ENCODE peak calls at places on chromosome 16, in four cellular contexts. T is cardiac fibroblast, Q is epithelial cell of esophagus, P is OCI-LY7. N is an unnamed sample.

GRCh38 chr16:59859606-59860402 is 1125.7 kb upstream of the GOT2 start:
- DNase-seq in T (no peak), P (no peak), Q (no peak), N (no peak)

GRCh38 chr16:2142942-2143868 is 5.2 kb upstream of the RAB26 start:
- DNase-seq in P (no peak), Q (peak), T (no peak), N (no peak)

GRCh38 chr16:788399-789126 is at the start of gene CHTF18:
- DNase-seq in Q (peak), T (peak), P (peak), N (peak)

GRCh38 chr16:79163666-79164377 is 436.7 kb downstream of the MAF start:
- DNase-seq in P (no peak), T (no peak), Q (no peak), N (no peak)

GRCh38 chr16:81480856-81481821 is 36.5 kb downstream of the CMIP start:
- DNase-seq in P (peak), T (peak), Q (no peak), N (no peak)

GRCh38 chr16:59783191-59783590 is 1049.1 kb upstream of the GOT2 start:
- DNase-seq in T (no peak), P (no peak), Q (peak), N (no peak)

GRCh38 chr16:69930117-69930776 is 20.9 kb upstream of the CLEC18A start:
- DNase-seq in Q (peak), T (peak), P (peak), N (no peak)

GRCh38 chr16:27720731-27721547 is 171.0 kb downstream of the KATNIP start:
- DNase-seq in P (no peak), Q (no peak), T (no peak), N (no peak)

GRCh38 chr16:63625141-63625540 is 1496.7 kb downstream of the CDH11 start:
- DNase-seq in T (peak), Q (peak), P (no peak), N (no peak)

GRCh38 chr16:11684231-11685025 is 16.2 kb downstream of the SNN start:
- DNase-seq in T (no peak), P (peak), Q (no peak), N (no peak)

GRCh38 chr16:81403601-81404391 is 40.8 kb upstream of the CMIP start:
- DNase-seq in P (peak), T (peak), Q (peak), N (no peak)

GRCh38 chr16:30895592-30896202 is 717 bp upstream of the CTF1 start:
- DNase-seq in P (no peak), T (no peak), Q (no peak), N (no peak)

GRCh38 chr16:72936408-72936807 is 111.5 kb downstream of the ZFHX3 start:
- DNase-seq in T (no peak), P (no peak), Q (no peak), N (no peak)

GRCh38 chr16:19382084-19382801 is 35.4 kb upstream of the TMC5 start:
- DNase-seq in Q (no peak), P (peak), T (no peak), N (no peak)

GRCh38 chr16:78004501-78004900 is 17.8 kb upstream of the CLEC3A start:
- DNase-seq in Q (no peak), P (no peak), T (no peak), N (no peak)

GRCh38 chr16:8581923-8582580 is 8.3 kb downstream of the TMEM114 start:
- DNase-seq in T (no peak), Q (no peak), P (peak), N (no peak)

GRCh38 chr16:2829501-2830354 is at the start of gene ZG16B:
- DNase-seq in Q (peak), T (no peak), P (no peak), N (no peak)

GRCh38 chr16:58582971-58583765 is 46.5 kb downstream of the CNOT1 start:
- DNase-seq in T (peak), Q (no peak), P (no peak), N (no peak)

GRCh38 chr16:46727184-46727583 is 21.0 kb downstream of the MYLK3 start:
- DNase-seq in T (no peak), P (no peak), Q (no peak), N (no peak)

GRCh38 chr16:12067714-12068401 is 91.3 kb downstream of the SNX29 start:
- DNase-seq in T (peak), Q (peak), P (peak), N (peak)

GRCh38 chr16:70252355-70252988 is 732 bp upstream of the EXOSC6 start:
- DNase-seq in P (peak), Q (peak), T (no peak), N (no peak)

GRCh38 chr16:81784042-81784785 is 5.1 kb downstream of the PLCG2 start:
- DNase-seq in T (peak), Q (no peak), P (peak), N (no peak)

GRCh38 chr16:6160303-6160702 is 1062.7 kb upstream of the EEF2KMT start:
- DNase-seq in T (no peak), Q (no peak), P (no peak), N (no peak)

GRCh38 chr16:11095935-11096334 is 151.6 kb downstream of the CLEC16A start:
- DNase-seq in T (no peak), Q (no peak), P (no peak), N (no peak)

GRCh38 chr16:88346680-88347505 is 35.9 kb upstream of the ZNF469 start:
- DNase-seq in P (no peak), Q (no peak), T (no peak), N (no peak)

GRCh38 chr16:2471016-2471652 is at the start of gene NTN3:
- DNase-seq in T (peak), P (peak), Q (peak), N (no peak)

GRCh38 chr16:30054959-30055553 is 10.5 kb upstream of the ALDOA start:
- DNase-seq in Q (peak), P (peak), T (no peak), N (no peak)

GRCh38 chr16:1094124-1094479 is 1.9 kb downstream of the C1QTNF8 start:
- DNase-seq in Q (no peak), T (no peak), P (no peak), N (no peak)

GRCh38 chr16:89721644-89722391 is 481 bp downstream of the ZNF276 start:
- DNase-seq in T (peak), Q (peak), P (peak), N (no peak)

GRCh38 chr16:73058616-73059409 is 10.9 kb upstream of the ZFHX3 start:
- DNase-seq in Q (peak), T (peak), P (peak), N (no peak)

DNA sequence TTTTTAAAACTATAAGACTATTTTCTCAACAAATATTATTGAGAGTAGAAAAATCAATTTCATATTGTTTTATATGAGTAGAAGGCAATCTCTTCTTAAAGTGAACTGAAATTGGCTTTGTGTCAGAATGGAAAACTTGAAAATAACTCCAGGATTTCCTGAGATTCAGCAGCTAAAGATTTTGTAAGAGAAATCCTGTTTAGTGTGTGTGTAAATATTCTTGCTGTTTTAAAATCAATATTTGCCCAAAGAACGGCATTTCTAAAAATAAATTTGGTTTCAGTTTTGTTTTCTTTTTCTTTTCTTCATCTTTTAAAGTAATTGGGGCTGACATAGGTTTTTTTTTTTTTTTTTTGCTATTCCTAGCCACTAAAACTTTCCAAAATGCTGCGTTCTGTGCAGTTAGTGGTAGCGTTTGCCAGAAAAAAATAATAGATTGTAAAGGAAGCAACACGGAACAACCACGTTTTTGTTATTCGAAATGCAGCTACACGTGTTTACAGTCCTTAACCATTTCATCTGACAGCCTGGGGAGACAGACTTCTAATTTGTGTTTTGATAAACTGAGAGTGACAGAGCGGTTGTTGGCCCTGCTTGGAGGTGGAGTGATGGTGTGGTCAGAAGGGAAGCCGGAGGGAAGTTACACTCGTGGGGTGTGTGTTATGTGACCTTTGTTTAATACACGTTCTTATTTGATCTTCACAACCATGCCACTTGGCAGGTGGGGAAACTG is 21.6 kb upstream of the SMPD3 start:
- DNase-seq in P (no peak), Q (no peak), T (no peak), N (no peak)
- H3K4me3 ChIP-seq in P (peak), Q (no peak), T (no peak), N (no peak)

DNA sequence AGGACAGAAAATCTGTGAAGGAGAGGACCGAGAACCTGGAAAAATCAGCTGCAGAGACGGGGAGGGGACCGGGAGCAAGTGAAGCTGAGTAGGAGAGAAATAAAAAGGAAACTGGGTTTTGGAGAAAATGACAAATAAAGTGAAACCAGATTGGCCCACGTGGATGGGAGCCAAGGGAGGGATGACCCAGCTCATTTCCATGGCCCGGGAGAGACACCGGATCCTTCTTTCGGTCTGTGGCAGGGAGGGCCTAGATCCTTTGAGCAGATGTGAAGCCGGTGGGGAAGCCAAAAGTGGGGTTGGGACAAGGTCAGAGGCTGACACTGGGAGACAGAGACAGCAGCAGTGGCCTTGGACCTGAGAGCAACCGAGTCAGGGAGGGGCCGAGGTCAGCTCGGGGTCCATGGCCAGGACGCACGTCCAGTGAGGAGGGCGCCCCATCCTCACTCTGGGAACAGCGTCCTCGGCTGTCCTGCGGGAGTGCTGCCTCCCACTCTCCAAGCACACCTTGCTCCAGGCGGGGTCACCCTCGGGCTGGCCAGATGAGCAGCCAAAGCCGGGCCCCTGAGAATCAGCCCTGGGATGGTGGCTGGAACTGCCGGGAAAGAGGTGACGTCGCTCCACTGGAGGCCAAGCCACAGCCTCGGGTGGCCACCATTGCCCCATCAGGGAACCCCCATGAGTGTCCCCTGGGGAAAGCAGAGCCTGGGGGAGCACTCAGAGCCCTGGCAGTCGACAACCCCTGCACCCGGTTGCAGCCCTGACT is 50.8 kb upstream of the CDR2 start:
- DNase-seq in Q (no peak), T (no peak), P (no peak), N (no peak)
- H3K4me3 ChIP-seq in Q (no peak), T (peak), P (no peak), N (peak)

DNA sequence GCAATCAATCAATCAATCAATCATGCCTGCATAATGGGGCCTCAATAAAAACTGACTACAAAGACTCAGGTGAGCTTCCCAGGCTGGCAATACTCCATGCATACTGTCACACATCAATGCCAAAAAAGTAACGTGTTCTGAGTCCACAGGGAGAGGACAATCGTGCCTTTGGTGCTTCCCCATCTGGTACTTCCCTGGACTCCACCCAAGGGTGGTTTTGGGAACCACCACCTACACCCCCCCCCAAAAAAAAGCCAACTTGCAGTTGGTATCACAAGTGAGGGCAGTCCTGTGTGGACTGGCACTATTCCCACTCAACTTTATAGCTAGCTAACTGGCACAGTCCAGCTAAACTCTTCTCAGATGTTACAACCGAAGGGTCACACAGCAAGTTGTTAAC is 3.1 kb downstream of the ZDHHC7 start:
- DNase-seq in T (no peak), Q (no peak), P (no peak), N (no peak)
- H3K4me3 ChIP-seq in T (no peak), Q (no peak), P (no peak), N (no peak)

DNA sequence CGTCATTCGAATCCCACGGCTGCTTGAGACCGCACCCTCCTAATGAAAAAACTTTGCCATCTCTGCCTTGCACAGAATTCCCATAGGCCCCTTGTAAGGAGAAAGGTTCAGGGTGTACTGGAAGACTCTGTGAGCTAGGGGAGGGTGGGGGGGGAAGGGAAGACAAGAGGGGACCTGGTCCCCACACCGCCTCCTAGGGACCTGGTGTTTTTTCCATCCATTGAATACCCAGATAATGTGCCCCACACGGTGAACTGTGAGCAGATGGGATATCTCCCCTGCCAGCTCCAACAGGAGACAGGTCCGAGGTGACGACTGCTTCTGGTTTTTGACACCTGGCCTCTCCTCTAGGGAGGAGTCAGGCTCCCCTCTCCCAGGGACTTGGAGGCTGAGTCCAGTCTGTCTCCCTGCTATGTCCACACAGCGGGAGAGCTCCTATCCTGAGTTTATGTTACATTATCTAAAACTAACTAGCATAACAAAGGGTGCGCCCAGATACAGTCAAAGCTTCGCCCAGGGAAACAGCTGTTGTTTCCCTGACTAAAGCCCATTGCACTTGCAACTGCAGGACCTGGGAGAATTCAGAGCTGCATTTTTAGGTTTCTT is 1.8 kb downstream of the MARVELD3 start:
- DNase-seq in P (no peak), T (peak), Q (no peak), N (no peak)
- H3K4me3 ChIP-seq in P (no peak), T (no peak), Q (peak), N (no peak)

GRCh38 chr16:66741131-66741900 is 10.1 kb downstream of the DYNC1LI2 start:
- DNase-seq in Q (peak), T (peak), P (no peak), N (peak)
- H3K4me3 ChIP-seq in Q (no peak), T (no peak), P (no peak), N (no peak)

GRCh38 chr16:49283376-49284049 is 1.9 kb upstream of the CBLN1 start:
- DNase-seq in Q (no peak), T (no peak), P (no peak), N (no peak)
- H3K4me3 ChIP-seq in Q (no peak), T (no peak), P (peak), N (no peak)

DNA sequence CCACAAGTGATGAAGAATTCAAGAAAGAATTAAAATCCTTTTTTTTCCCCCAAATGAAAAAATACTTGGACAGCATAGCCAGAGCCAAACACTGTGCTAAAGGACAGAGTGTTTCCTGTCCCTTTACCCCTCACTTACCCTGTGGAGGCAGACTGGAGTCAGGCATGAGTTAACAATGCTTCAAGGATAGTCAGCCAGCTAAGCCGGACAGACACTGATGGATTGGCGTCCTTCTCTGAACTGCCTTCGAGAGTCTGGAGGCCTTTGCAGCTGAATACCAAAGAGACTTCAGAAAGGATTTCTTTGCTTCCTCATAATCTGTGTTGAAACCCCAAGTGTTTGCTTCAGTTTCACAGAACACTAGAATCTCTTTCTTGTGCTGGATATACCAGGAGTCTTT is 4.5 kb downstream of the METTL9 start:
- DNase-seq in Q (peak), T (no peak), P (no peak), N (no peak)
- H3K4me3 ChIP-seq in Q (no peak), T (no peak), P (no peak), N (no peak)

N was measured in AG04449.